ENCODE peak calls at places on chromosomes 13 and 19, in ten cellular contexts. M is fibroblast of lung; O is left ventricle myocardium inferior; W is transverse colon; S is cardiac muscle cell; B is psoas muscle; J is heart left ventricle; F is CD8-positive, alpha-beta T cell; C is right atrium auricular region; V is uterus. H is an unnamed sample.

GRCh38 chr19:49591731-49592485 is 926 bp downstream of the PRR12 start:
- DNase-seq in J (no peak), W (peak; percentile 50), S (peak; percentile 49), M (peak; percentile 49), F (peak; percentile 53), O (peak; percentile 40), C (no peak), V (peak; percentile 55), B (peak; percentile 67), H (peak; percentile 75)

GRCh38 chr19:14248578-14249011 is 42.6 kb upstream of the ADGRL1 start:
- DNase-seq in V (peak; percentile 66), S (peak; percentile 91), B (no peak), M (peak; percentile 69), C (no peak), W (peak; percentile 35), O (peak; percentile 18), J (peak; percentile 38), F (peak; percentile 49), H (no peak)

GRCh38 chr19:48866692-48867091 is 1.7 kb downstream of the PLEKHA4 start:
- DNase-seq in J (no peak), W (no peak), O (no peak), V (no peak), F (no peak), S (no peak), C (no peak), M (no peak), B (no peak), H (no peak)

GRCh38 chr13:77429320-77430142 is 102.6 kb upstream of the MYCBP2 start:
- DNase-seq in M (peak; percentile 78), O (no peak), B (no peak), J (no peak), C (no peak), W (no peak), S (no peak), F (no peak), V (no peak), H (no peak)

GRCh38 chr19:34217952-34218817 is 36.2 kb upstream of the GARRE1 start:
- DNase-seq in M (peak; percentile 99), O (no peak), C (no peak), W (peak; percentile 43), V (peak; percentile 17), S (peak; percentile 91), B (no peak), J (no peak), F (peak; percentile 71), H (no peak)

GRCh38 chr19:1354496-1355257 is 29.0 kb upstream of the NDUFS7 start:
- DNase-seq in S (peak; percentile 93), V (peak; percentile 90), F (peak; percentile 81), M (peak; percentile 81), W (peak; percentile 93), O (peak; percentile 92), C (peak; percentile 93), J (peak; percentile 93), B (peak; percentile 95), H (peak; percentile 88)

GRCh38 chr13:89401209-89401810 is 1730.1 kb downstream of the SLITRK5 start:
- DNase-seq in V (no peak), C (no peak), O (no peak), F (no peak), J (no peak), W (no peak), B (no peak), S (peak; percentile 86), M (peak; percentile 74), H (no peak)

GRCh38 chr19:18520848-18521691 is 800 bp downstream of the ELL start:
- DNase-seq in W (peak; percentile 78), F (peak; percentile 37), J (peak; percentile 42), S (peak; percentile 25), M (no peak), V (peak; percentile 45), B (peak; percentile 74), C (no peak), O (peak; percentile 41), H (no peak)

GRCh38 chr13:41188584-41188983 is 5.8 kb downstream of the KBTBD7 start:
- DNase-seq in J (no peak), B (no peak), M (peak; percentile 47), C (no peak), O (no peak), W (no peak), F (no peak), V (no peak), S (peak; percentile 25), H (no peak)

GRCh38 chr13:35501721-35502235 is 25.3 kb upstream of the MAB21L1 start:
- DNase-seq in F (no peak), V (no peak), C (no peak), M (no peak), J (no peak), S (no peak), B (no peak), W (no peak), O (no peak), H (no peak)

GRCh38 chr13:103640617-103641016 is 574.4 kb upstream of the SLC10A2 start:
- DNase-seq in B (no peak), O (no peak), V (no peak), F (no peak), C (no peak), S (no peak), M (no peak), W (no peak), J (no peak), H (no peak)

GRCh38 chr19:11539495-11540365 is 1.1 kb downstream of the CNN1 start:
- DNase-seq in C (no peak), F (no peak), V (peak; percentile 73), S (peak; percentile 55), M (peak; percentile 56), W (peak; percentile 29), J (peak; percentile 63), B (no peak), O (peak; percentile 28), H (peak; percentile 86)

GRCh38 chr19:15107056-15108010 is at the start of gene SYDE1:
- DNase-seq in M (peak; percentile 68), J (peak; percentile 63), W (no peak), O (peak; percentile 56), B (peak; percentile 73), S (peak; percentile 80), F (no peak), V (peak; percentile 66), C (peak; percentile 61), H (peak; percentile 80)

DNA sequence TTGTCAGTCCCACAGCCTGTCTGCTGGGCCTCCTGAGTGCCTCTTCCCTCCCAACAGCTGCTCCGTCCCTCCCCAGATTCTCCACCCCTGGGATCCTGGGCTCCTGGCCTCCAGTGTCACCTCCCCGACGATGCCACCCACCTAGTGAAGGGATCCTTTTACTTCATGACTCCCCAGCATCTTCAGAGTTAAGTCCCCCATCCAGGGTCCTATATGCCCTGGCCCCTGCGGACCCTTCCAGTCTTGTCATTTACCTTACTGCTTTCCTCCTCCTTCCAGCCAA is 4.5 kb upstream of the PRX start:
- DNase-seq in W (no peak), J (no peak), C (no peak), B (no peak), V (no peak), S (no peak), O (no peak), M (no peak), F (no peak), H (no peak)
- H3K27ac ChIP-seq in W (peak overlapping the region; percentile 75), J (peak overlapping the region; percentile 94), C (peak overlapping the region; percentile 74), B (peak overlapping the region; percentile 77), V (peak overlapping the region; percentile 79), S (peak overlapping the region; percentile 67), O (peak overlapping the region; percentile 99), M (no peak overlapping the region), F (no peak overlapping the region), H (peak overlapping the region; percentile 45)

GRCh38 chr19:2528543-2529173 is 52.7 kb downstream of the GADD45B start:
- DNase-seq in O (no peak), J (no peak), C (no peak), V (no peak), B (peak; percentile 57), S (no peak), F (no peak), M (no peak), W (peak; percentile 44), H (no peak)
- H3K4me1 ChIP-seq in O (peaks cover 23% of the 10 kb centered on the region), J (no peaks in the 10 kb centered on the region), C (no peaks in the 10 kb centered on the region), V (no peaks in the 10 kb centered on the region), B (peaks cover 13% of the 10 kb centered on the region), S (peaks cover 3% of the 10 kb centered on the region), F (peaks cover 5% of the 10 kb centered on the region), M (peaks cover 26% of the 10 kb centered on the region), W (peaks cover 8% of the 10 kb centered on the region), H (peaks cover 32% of the 10 kb centered on the region)

GRCh38 chr19:35273686-35274259 is 5.0 kb downstream of the USF2 start:
- DNase-seq in B (no peak), O (no peak), W (no peak), M (no peak), S (no peak), V (no peak), J (no peak), F (no peak), C (no peak), H (no peak)

GRCh38 chr19:35271546-35271945 is 2.8 kb downstream of the USF2 start:
- DNase-seq in J (no peak), V (no peak), S (no peak), W (no peak), O (no peak), B (peak; percentile 31), M (no peak), F (no peak), C (no peak), H (no peak)

GRCh38 chr19:35272122-35272715 is 3.5 kb downstream of the USF2 start:
- DNase-seq in M (no peak), S (no peak), B (no peak), O (no peak), W (no peak), C (no peak), V (no peak), F (no peak), J (no peak), H (no peak)

GRCh38 chr19:35274323-35274722 is 5.6 kb downstream of the USF2 start:
- DNase-seq in F (no peak), O (no peak), S (no peak), W (no peak), J (no peak), B (no peak), C (no peak), M (no peak), V (no peak), H (no peak)

DNA sequence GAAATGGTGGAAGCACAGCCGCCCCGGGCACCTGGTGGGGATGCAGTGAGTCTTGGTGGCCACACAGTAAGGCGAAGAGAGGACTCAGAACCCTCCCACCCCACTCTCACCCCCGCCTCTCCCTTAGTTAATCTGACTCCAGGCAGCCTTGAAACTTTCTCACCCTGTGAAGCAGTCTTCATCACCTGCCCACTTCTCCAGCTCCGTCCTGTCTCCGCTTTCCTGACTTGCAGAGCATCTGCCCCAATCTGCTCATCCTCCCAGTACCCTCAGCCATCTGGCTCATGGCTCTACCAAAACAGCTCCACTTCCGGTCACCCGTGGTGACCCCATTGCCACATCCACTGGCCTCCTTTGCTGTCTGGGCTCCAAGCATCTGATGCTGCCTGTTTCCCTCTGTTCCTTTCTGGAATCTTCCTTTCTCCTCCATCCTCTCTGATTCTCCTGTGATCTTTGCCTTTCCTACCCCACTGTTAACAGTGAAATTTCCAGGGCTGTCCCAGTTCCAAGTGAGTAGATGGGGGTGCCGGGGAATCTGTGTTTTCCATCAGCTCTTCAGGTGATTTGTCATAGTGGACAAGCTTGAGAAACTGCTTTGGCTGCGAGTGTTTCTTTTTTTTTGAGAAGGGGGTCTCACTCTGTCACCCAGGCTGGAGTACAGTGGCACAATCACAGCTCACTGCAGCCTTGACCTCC is 4.3 kb downstream of the USF2 start:
- DNase-seq in F (no peak), M (no peak), V (no peak), J (no peak), B (no peak), W (no peak), S (no peak), O (no peak), C (no peak), H (no peak)
- H3K4me3 ChIP-seq in F (no peak overlapping the region), M (no peak overlapping the region), V (no peak overlapping the region), J (no peak overlapping the region), B (no peak overlapping the region), W (no peak overlapping the region), S (no peak overlapping the region), O (no peak overlapping the region), C (no peak overlapping the region), H (no peak overlapping the region)

GRCh38 chr13:40076765-40077362 is 421.4 kb downstream of the COG6 start:
- DNase-seq in B (no peak), C (no peak), J (no peak), O (no peak), W (no peak), F (no peak), V (no peak), M (no peak), S (no peak), H (no peak)
- H3K27ac ChIP-seq in B (no peak overlapping the region), C (no peak overlapping the region), J (no peak overlapping the region), O (no peak overlapping the region), W (no peak overlapping the region), F (no peak overlapping the region), V (no peak overlapping the region), M (no peak overlapping the region), S (no peak overlapping the region), H (no peak overlapping the region)

H was measured in tibial artery.